ENCODE peak calls at places on chromosome 18, in five cellular contexts. One of them, this sample, is unnamed.

GRCh38 chr18:3410273-3410672 is 39.7 kb upstream of the TGIF1 start:
- DNase-seq in HS-27A: no peak
- DNase-seq in amniotic stem cell: no peak
- DNase-seq in GF-D8: no peak
- DNase-seq in activated CD4-positive, alpha-beta T cell treated with anti-CD3 and anti-CD28 coated beads, Interleukin-2, amount 50 U/mL, for 1 hour: no peak
- DNase-seq in this sample: no peak

GRCh38 chr18:25898965-25899364 is 191.4 kb downstream of the SS18 start:
- DNase-seq in HS-27A: no peak
- DNase-seq in amniotic stem cell: no peak
- DNase-seq in GF-D8: no peak
- DNase-seq in activated CD4-positive, alpha-beta T cell treated with anti-CD3 and anti-CD28 coated beads, Interleukin-2, amount 50 U/mL, for 1 hour: no peak
- DNase-seq in this sample: no peak

GRCh38 chr18:11948852-11949523 is 32.3 kb upstream of the IMPA2 start:
- DNase-seq in HS-27A: no peak
- DNase-seq in amniotic stem cell: no peak
- DNase-seq in GF-D8: no peak
- DNase-seq in activated CD4-positive, alpha-beta T cell treated with anti-CD3 and anti-CD28 coated beads, Interleukin-2, amount 50 U/mL, for 1 hour: no peak
- DNase-seq in this sample: no peak

GRCh38 chr18:13558132-13558531 is 168.2 kb downstream of the FAM210A start:
- DNase-seq in HS-27A: no peak
- DNase-seq in amniotic stem cell: no peak
- DNase-seq in GF-D8: no peak
- DNase-seq in activated CD4-positive, alpha-beta T cell treated with anti-CD3 and anti-CD28 coated beads, Interleukin-2, amount 50 U/mL, for 1 hour: peak
- DNase-seq in this sample: peak

GRCh38 chr18:71630686-71631085 is 913.5 kb downstream of the CBLN2 start:
- DNase-seq in HS-27A: no peak
- DNase-seq in amniotic stem cell: no peak
- DNase-seq in GF-D8: no peak
- DNase-seq in activated CD4-positive, alpha-beta T cell treated with anti-CD3 and anti-CD28 coated beads, Interleukin-2, amount 50 U/mL, for 1 hour: no peak
- DNase-seq in this sample: no peak

GRCh38 chr18:24212939-24213338 is 74.1 kb downstream of the CABYR start:
- DNase-seq in HS-27A: peak
- DNase-seq in amniotic stem cell: peak
- DNase-seq in GF-D8: no peak
- DNase-seq in activated CD4-positive, alpha-beta T cell treated with anti-CD3 and anti-CD28 coated beads, Interleukin-2, amount 50 U/mL, for 1 hour: no peak
- DNase-seq in this sample: peak

GRCh38 chr18:42915240-42915791 is 200.2 kb downstream of the RIT2 start:
- DNase-seq in HS-27A: no peak
- DNase-seq in amniotic stem cell: no peak
- DNase-seq in GF-D8: no peak
- DNase-seq in activated CD4-positive, alpha-beta T cell treated with anti-CD3 and anti-CD28 coated beads, Interleukin-2, amount 50 U/mL, for 1 hour: no peak
- DNase-seq in this sample: no peak

GRCh38 chr18:37419272-37419671 is 146.3 kb downstream of the CELF4 start:
- DNase-seq in HS-27A: peak
- DNase-seq in amniotic stem cell: no peak
- DNase-seq in GF-D8: no peak
- DNase-seq in activated CD4-positive, alpha-beta T cell treated with anti-CD3 and anti-CD28 coated beads, Interleukin-2, amount 50 U/mL, for 1 hour: no peak
- DNase-seq in this sample: peak

GRCh38 chr18:49321271-49321670 is 139.2 kb downstream of the DYM start:
- DNase-seq in HS-27A: no peak
- DNase-seq in amniotic stem cell: no peak
- DNase-seq in GF-D8: no peak
- DNase-seq in activated CD4-positive, alpha-beta T cell treated with anti-CD3 and anti-CD28 coated beads, Interleukin-2, amount 50 U/mL, for 1 hour: no peak
- DNase-seq in this sample: peak

GRCh38 chr18:22564036-22564435 is 146.3 kb upstream of the CTAGE1 start:
- DNase-seq in HS-27A: no peak
- DNase-seq in amniotic stem cell: no peak
- DNase-seq in GF-D8: no peak
- DNase-seq in activated CD4-positive, alpha-beta T cell treated with anti-CD3 and anti-CD28 coated beads, Interleukin-2, amount 50 U/mL, for 1 hour: no peak
- DNase-seq in this sample: no peak

GRCh38 chr18:58529714-58530354 is 99.1 kb downstream of the ALPK2 start:
- DNase-seq in HS-27A: peak
- DNase-seq in amniotic stem cell: peak
- DNase-seq in GF-D8: no peak
- DNase-seq in activated CD4-positive, alpha-beta T cell treated with anti-CD3 and anti-CD28 coated beads, Interleukin-2, amount 50 U/mL, for 1 hour: peak
- DNase-seq in this sample: peak

GRCh38 chr18:13301691-13302469 is 83.3 kb downstream of the LDLRAD4 start:
- DNase-seq in HS-27A: no peak
- DNase-seq in amniotic stem cell: no peak
- DNase-seq in GF-D8: no peak
- DNase-seq in activated CD4-positive, alpha-beta T cell treated with anti-CD3 and anti-CD28 coated beads, Interleukin-2, amount 50 U/mL, for 1 hour: no peak
- DNase-seq in this sample: no peak

GRCh38 chr18:21557607-21558253 is 42.8 kb downstream of the ESCO1 start:
- DNase-seq in HS-27A: no peak
- DNase-seq in amniotic stem cell: no peak
- DNase-seq in GF-D8: no peak
- DNase-seq in activated CD4-positive, alpha-beta T cell treated with anti-CD3 and anti-CD28 coated beads, Interleukin-2, amount 50 U/mL, for 1 hour: no peak
- DNase-seq in this sample: no peak

This sample was measured in LHCN-M2.